ENCODE peak calls at places on chromosomes 12 and 14, in four cellular contexts. D, U, Y and W are unnamed samples.

GRCh38 chr12:1811281-1811947 is 9.0 kb upstream of the LRTM2 start:
- DNase-seq in D (no peak), U (no peak), Y (no peak), W (no peak)

GRCh38 chr12:11162494-11162893 is 8.5 kb upstream of the SMIM10L1 start:
- DNase-seq in D (no peak), U (no peak), Y (peak), W (no peak)

GRCh38 chr14:89619616-89620273 is 202.7 kb upstream of the FOXN3 start:
- DNase-seq in D (no peak), U (no peak), Y (no peak), W (no peak)

GRCh38 chr14:80669416-80669815 is 272.1 kb downstream of the CEP128 start:
- DNase-seq in D (no peak), U (no peak), Y (no peak), W (no peak)

GRCh38 chr12:89280833-89281533 is 71.3 kb downstream of the DUSP6 start:
- DNase-seq in D (no peak), U (no peak), Y (no peak), W (no peak)

GRCh38 chr12:65074932-65075331 is 46.2 kb downstream of the WIF1 start:
- DNase-seq in D (no peak), U (peak), Y (no peak), W (no peak)

GRCh38 chr12:34388636-34389377 is 366.5 kb downstream of the ALG10 start:
- DNase-seq in D (no peak), U (no peak), Y (no peak), W (no peak)

GRCh38 chr12:119686355-119686754 is 18.4 kb downstream of the PRKAB1 start:
- DNase-seq in D (no peak), U (no peak), Y (no peak), W (no peak)

DNA sequence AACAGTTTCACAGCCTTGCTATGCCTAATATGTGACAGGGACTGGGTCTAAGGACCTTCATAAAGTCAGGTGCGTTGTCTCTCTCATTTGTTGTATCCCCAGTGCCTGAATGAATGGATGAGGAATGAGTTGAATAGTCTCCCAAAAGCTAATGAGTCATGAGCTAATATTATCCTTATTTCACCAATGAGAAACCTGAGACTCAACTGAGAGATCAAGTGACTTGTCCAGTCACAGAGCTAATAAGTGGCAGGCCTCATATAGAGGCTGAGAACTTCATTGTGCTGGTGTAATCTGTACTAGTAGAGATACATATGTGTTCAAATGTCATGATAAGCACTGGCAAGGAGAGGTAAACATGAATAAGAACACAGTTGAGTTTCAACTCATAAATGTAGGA is 612.4 kb downstream of the NRXN3 start:
- DNase-seq in D (no peak), U (no peak), Y (no peak), W (no peak)
- TF ChIP-seq YY1 in D (no peak), U (no peak), Y (no peak), W (no peak)

DNA sequence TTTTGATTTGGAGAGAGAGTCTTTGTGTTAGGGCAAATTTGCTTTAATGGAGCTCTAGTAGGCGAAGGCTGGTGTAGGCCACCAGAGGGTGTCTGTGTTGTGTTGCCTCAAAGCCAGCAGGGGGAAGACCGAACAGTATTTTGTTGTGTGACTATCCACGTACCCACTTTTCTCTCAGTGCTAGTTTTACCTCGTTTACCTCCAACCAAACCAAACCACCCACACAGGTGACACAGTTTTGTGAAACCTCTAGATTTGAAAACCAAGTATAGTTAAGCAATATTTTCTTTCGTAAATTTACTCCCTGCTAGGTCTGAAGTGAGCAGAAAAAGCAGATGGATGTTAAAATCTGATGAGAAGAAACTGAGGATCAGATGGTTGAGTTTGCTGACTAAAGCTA is 36.3 kb upstream of the NPFF start:
- DNase-seq in D (peak), U (peak), Y (peak), W (peak)
- TF ChIP-seq YY1 in D (no peak), U (no peak), Y (no peak), W (no peak)

GRCh38 chr12:54370218-54370730 is 6.0 kb upstream of the GPR84 start:
- DNase-seq in D (peak), U (no peak), Y (peak), W (peak)
- TF ChIP-seq YY1 in D (no peak), U (no peak), Y (peak), W (no peak)

GRCh38 chr12:31588976-31589375 is 2.0 kb downstream of the DENND5B start:
- DNase-seq in D (no peak), U (no peak), Y (no peak), W (no peak)

GRCh38 chr12:31589582-31589895 is 1.4 kb downstream of the DENND5B start:
- DNase-seq in D (no peak), U (no peak), Y (no peak), W (no peak)

GRCh38 chr12:31590730-31591307 is at the start of gene DENND5B:
- DNase-seq in D (no peak), U (no peak), Y (peak), W (peak)

GRCh38 chr12:31591308-31591901 is 469 bp upstream of the DENND5B start:
- DNase-seq in D (no peak), U (no peak), Y (peak), W (peak)

GRCh38 chr12:31589896-31590729 is 823 bp downstream of the DENND5B start:
- DNase-seq in D (peak), U (peak), Y (peak), W (peak)
- TF ChIP-seq YY1 in D (no peak), U (no peak), Y (no peak), W (no peak)

GRCh38 chr12:83709899-83710298 is 1023.2 kb downstream of the TMTC2 start:
- DNase-seq in D (no peak), U (no peak), Y (no peak), W (no peak)
- TF ChIP-seq YY1 in D (no peak), U (no peak), Y (no peak), W (no peak)

GRCh38 chr12:18888062-18888461 is 150.1 kb downstream of the CAPZA3 start:
- DNase-seq in D (peak), U (no peak), Y (no peak), W (no peak)
- TF ChIP-seq YY1 in D (no peak), U (no peak), Y (no peak), W (no peak)

GRCh38 chr12:12929696-12930095 is 22.3 kb downstream of the GPRC5D start:
- DNase-seq in D (no peak), U (no peak), Y (no peak), W (no peak)

GRCh38 chr12:12925383-12925782 is 26.6 kb downstream of the GPRC5D start:
- DNase-seq in D (no peak), U (no peak), Y (no peak), W (no peak)

GRCh38 chr12:12926571-12927071 is 25.3 kb downstream of the GPRC5D start:
- DNase-seq in D (no peak), U (no peak), Y (no peak), W (no peak)

GRCh38 chr12:12930633-12931032 is 21.3 kb downstream of the GPRC5D start:
- DNase-seq in D (no peak), U (no peak), Y (no peak), W (no peak)

DNA sequence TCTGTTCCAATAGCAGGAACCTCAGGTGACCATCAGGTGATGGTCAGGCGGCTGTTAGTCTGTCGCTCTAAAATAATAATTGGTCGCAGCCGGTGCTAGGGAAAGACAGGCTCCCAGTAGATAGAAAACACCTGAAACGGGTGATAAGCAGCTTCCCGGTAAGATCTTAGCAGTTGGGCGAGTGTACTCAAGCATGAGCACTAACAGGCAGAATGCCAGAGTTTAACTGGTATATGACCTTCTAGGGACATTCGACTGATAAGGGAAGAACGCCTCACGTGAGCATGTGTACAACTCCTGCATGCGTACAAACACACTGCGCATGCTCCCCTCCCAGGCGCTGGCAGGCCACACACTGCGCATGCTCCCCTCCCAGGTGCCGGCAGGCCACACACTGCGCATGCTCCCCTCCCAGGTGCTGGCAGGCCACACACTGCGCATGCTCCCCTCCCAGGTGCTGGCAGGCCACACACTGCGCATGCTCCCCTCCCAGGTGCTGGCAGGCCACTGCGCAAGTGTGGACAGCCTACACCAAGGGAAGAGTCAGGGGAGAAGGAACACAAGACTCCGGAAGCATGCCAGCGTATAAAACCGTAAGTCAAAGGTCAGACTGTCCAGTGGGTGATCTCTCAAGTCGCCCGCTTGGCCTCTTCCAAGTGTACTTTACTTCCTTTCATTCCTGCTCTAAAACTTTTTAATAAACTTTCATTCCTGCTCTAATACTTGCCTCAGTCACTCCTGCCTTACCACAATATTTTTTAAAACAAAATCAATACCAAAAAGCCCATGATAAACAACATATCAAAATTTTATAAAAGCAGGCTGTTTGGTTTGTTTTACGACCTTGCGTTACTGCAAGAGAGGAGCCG is 24.5 kb downstream of the GPRC5D start:
- DNase-seq in D (no peak), U (peak), Y (peak), W (peak)
- TF ChIP-seq YY1 in D (no peak), U (no peak), Y (no peak), W (no peak)

DNA sequence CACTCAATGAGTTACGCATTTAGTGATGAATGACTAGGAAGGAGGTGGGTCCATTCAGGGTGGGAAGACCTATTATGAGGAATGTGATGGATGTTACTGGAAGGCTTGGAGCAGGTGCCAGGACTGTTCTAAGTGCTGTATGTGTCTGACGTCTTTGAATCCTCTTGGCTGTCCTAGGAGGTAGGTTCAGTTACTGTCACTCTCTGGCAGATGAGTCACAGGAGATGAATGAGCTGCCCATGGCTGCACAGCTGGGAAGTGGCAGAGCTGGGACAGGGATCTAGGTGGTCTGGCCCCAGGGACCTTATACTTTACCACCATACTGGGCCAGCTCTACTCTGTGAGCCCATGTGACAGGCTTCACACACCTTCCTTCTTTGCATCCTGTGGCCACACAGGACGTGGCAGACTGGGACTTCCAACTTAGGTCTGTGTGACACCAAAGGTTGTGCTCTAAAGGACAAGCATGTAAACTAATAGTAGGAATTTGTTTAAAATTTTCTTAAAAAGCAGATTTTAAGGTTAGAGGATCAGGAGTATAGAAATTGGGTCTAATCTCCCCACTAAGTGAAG is 24.0 kb downstream of the TCTN1 start:
- DNase-seq in D (no peak), U (no peak), Y (no peak), W (no peak)
- TF ChIP-seq YY1 in D (no peak), U (no peak), Y (no peak), W (no peak)